ENCODE peak calls at places on chromosomes 6 and 20, in ten cellular contexts. One of them, this sample, is unnamed.

GRCh38 chr20:40563296-40563950 is 125.6 kb downstream of the MAFB start:
- DNase-seq in RWPE1: peak; percentile 98
- DNase-seq in AG08396: no peak
- DNase-seq in pancreas: no peak
- DNase-seq in osteoblast: no peak
- DNase-seq in SK-N-SH: no peak
- DNase-seq in GM23338: no peak
- DNase-seq in amniotic stem cell: no peak
- DNase-seq in left cardiac atrium: peak; percentile 62
- DNase-seq in NCI-H2081: no peak
- DNase-seq in this sample: peak; percentile 94

GRCh38 chr20:29689411-29690225 is 1567.8 kb upstream of the DEFB115 start:
- DNase-seq in pancreas: peak; percentile 63
- DNase-seq in AG08396: no peak
- DNase-seq in RWPE1: no peak
- DNase-seq in amniotic stem cell: no peak
- DNase-seq in osteoblast: peak; percentile 18
- DNase-seq in GM23338: no peak
- DNase-seq in NCI-H2081: peak; percentile 74
- DNase-seq in SK-N-SH: peak; percentile 82
- DNase-seq in left cardiac atrium: peak; percentile 31
- DNase-seq in this sample: no peak

GRCh38 chr6:118260833-118261232 is 287.3 kb upstream of the PLN start:
- DNase-seq in osteoblast: no peak
- DNase-seq in left cardiac atrium: no peak
- DNase-seq in RWPE1: no peak
- DNase-seq in amniotic stem cell: no peak
- DNase-seq in AG08396: no peak
- DNase-seq in GM23338: no peak
- DNase-seq in pancreas: no peak
- DNase-seq in NCI-H2081: no peak
- DNase-seq in SK-N-SH: no peak
- DNase-seq in this sample: no peak

GRCh38 chr20:51811040-51811351 is 8.7 kb upstream of the SALL4 start:
- DNase-seq in amniotic stem cell: no peak
- DNase-seq in NCI-H2081: no peak
- DNase-seq in left cardiac atrium: no peak
- DNase-seq in SK-N-SH: no peak
- DNase-seq in osteoblast: no peak
- DNase-seq in GM23338: no peak
- DNase-seq in RWPE1: peak; percentile 60
- DNase-seq in AG08396: no peak
- DNase-seq in pancreas: no peak
- DNase-seq in this sample: no peak

GRCh38 chr6:36633915-36634314 is 39.8 kb downstream of the SRSF3 start:
- DNase-seq in GM23338: no peak
- DNase-seq in amniotic stem cell: peak; percentile 40
- DNase-seq in osteoblast: peak; percentile 96
- DNase-seq in AG08396: peak; percentile 75
- DNase-seq in RWPE1: no peak
- DNase-seq in pancreas: peak; percentile 94
- DNase-seq in left cardiac atrium: peak; percentile 89
- DNase-seq in SK-N-SH: peak; percentile 52
- DNase-seq in NCI-H2081: peak; percentile 79
- DNase-seq in this sample: peak; percentile 74

GRCh38 chr20:56504373-56505005 is 20.1 kb upstream of the FAM209A start:
- DNase-seq in osteoblast: no peak
- DNase-seq in RWPE1: no peak
- DNase-seq in NCI-H2081: no peak
- DNase-seq in GM23338: peak; percentile 64
- DNase-seq in left cardiac atrium: no peak
- DNase-seq in AG08396: peak; percentile 24
- DNase-seq in pancreas: no peak
- DNase-seq in amniotic stem cell: no peak
- DNase-seq in SK-N-SH: peak; percentile 48
- DNase-seq in this sample: no peak

GRCh38 chr6:131765081-131765852 is 42.6 kb upstream of the ENPP1 start:
- DNase-seq in GM23338: no peak
- DNase-seq in SK-N-SH: no peak
- DNase-seq in amniotic stem cell: no peak
- DNase-seq in NCI-H2081: no peak
- DNase-seq in pancreas: no peak
- DNase-seq in left cardiac atrium: no peak
- DNase-seq in RWPE1: no peak
- DNase-seq in AG08396: peak; percentile 68
- DNase-seq in osteoblast: peak; percentile 77
- DNase-seq in this sample: no peak

GRCh38 chr6:119158057-119158848 is 79.8 kb upstream of the FAM184A start:
- DNase-seq in GM23338: no peak
- DNase-seq in left cardiac atrium: peak; percentile 75
- DNase-seq in SK-N-SH: no peak
- DNase-seq in RWPE1: no peak
- DNase-seq in osteoblast: peak; percentile 70
- DNase-seq in NCI-H2081: no peak
- DNase-seq in amniotic stem cell: no peak
- DNase-seq in AG08396: peak; percentile 20
- DNase-seq in pancreas: peak; percentile 20
- DNase-seq in this sample: peak; percentile 43

GRCh38 chr6:11381801-11382513 is 149.5 kb upstream of the NEDD9 start:
- DNase-seq in GM23338: no peak
- DNase-seq in AG08396: no peak
- DNase-seq in left cardiac atrium: no peak
- DNase-seq in SK-N-SH: no peak
- DNase-seq in amniotic stem cell: no peak
- DNase-seq in NCI-H2081: no peak
- DNase-seq in RWPE1: no peak
- DNase-seq in osteoblast: no peak
- DNase-seq in pancreas: no peak
- DNase-seq in this sample: peak; percentile 45

GRCh38 chr20:15107952-15108351 is 770.5 kb upstream of the FLRT3 start:
- DNase-seq in SK-N-SH: no peak
- DNase-seq in GM23338: no peak
- DNase-seq in osteoblast: no peak
- DNase-seq in AG08396: no peak
- DNase-seq in RWPE1: no peak
- DNase-seq in NCI-H2081: no peak
- DNase-seq in pancreas: no peak
- DNase-seq in left cardiac atrium: no peak
- DNase-seq in amniotic stem cell: no peak
- DNase-seq in this sample: no peak

GRCh38 chr6:84569882-84570281 is 194.5 kb downstream of the TBX18 start:
- DNase-seq in NCI-H2081: no peak
- DNase-seq in pancreas: no peak
- DNase-seq in GM23338: no peak
- DNase-seq in amniotic stem cell: no peak
- DNase-seq in AG08396: no peak
- DNase-seq in osteoblast: no peak
- DNase-seq in left cardiac atrium: no peak
- DNase-seq in SK-N-SH: no peak
- DNase-seq in RWPE1: no peak
- DNase-seq in this sample: no peak

This sample was measured in left colon.